ENCODE peak calls at places on chromosomes 11 and 22, in four cellular contexts. R is kidney, S is Peyer's patch, U is body of pancreas. K is an unnamed sample.

GRCh38 chr22:50489363-50490243 is 2.9 kb downstream of the MIOX start:
- DNase-seq in R (peak; percentile 66), U (no peak), S (no peak), K (no peak)

GRCh38 chr11:65415499-65416340 is 6.9 kb upstream of the NEAT1 start:
- DNase-seq in S (peak; percentile 52), U (peak; percentile 13), R (peak; percentile 75), K (peak; percentile 60)

GRCh38 chr11:45872513-45873356 is 12.7 kb upstream of the MAPK8IP1 start:
- DNase-seq in U (peak; percentile 64), S (no peak), R (no peak), K (no peak)

GRCh38 chr11:127493330-127493729 is 492.8 kb upstream of the KIRREL3 start:
- DNase-seq in R (no peak), S (no peak), U (no peak), K (no peak)

GRCh38 chr11:46696212-46696558 is 4.2 kb downstream of the ARHGAP1 start:
- DNase-seq in U (peak; percentile 37), S (peak; percentile 47), R (no peak), K (peak; percentile 68)

GRCh38 chr11:76686261-76687079 is 15.9 kb upstream of the LRRC32 start:
- DNase-seq in R (no peak), S (no peak), U (no peak), K (no peak)

GRCh38 chr11:45982656-45983470 is 60.4 kb downstream of the LARGE2 start:
- DNase-seq in R (no peak), S (no peak), U (no peak), K (no peak)

GRCh38 chr11:76857776-76858461 is 2.8 kb upstream of the ACER3 start:
- DNase-seq in S (no peak), U (no peak), R (no peak), K (no peak)

GRCh38 chr22:34903416-34903815 is 162.5 kb upstream of the ISX start:
- DNase-seq in R (no peak), U (no peak), S (no peak), K (no peak)

GRCh38 chr11:104728927-104729326 is 169.3 kb downstream of the CASP12 start:
- DNase-seq in S (no peak), R (no peak), U (no peak), K (no peak)

GRCh38 chr11:65859812-65860277 is 388 bp upstream of the MUS81 start:
- DNase-seq in U (no peak), S (no peak), R (no peak), K (peak; percentile 63)

GRCh38 chr11:76628408-76628947 is 42.1 kb downstream of the LRRC32 start:
- DNase-seq in U (no peak), R (no peak), S (peak; percentile 28), K (no peak)

GRCh38 chr22:46381731-46382130 is 46.2 kb downstream of the TRMU start:
- DNase-seq in S (no peak), U (no peak), R (peak; percentile 71), K (no peak)

DNA sequence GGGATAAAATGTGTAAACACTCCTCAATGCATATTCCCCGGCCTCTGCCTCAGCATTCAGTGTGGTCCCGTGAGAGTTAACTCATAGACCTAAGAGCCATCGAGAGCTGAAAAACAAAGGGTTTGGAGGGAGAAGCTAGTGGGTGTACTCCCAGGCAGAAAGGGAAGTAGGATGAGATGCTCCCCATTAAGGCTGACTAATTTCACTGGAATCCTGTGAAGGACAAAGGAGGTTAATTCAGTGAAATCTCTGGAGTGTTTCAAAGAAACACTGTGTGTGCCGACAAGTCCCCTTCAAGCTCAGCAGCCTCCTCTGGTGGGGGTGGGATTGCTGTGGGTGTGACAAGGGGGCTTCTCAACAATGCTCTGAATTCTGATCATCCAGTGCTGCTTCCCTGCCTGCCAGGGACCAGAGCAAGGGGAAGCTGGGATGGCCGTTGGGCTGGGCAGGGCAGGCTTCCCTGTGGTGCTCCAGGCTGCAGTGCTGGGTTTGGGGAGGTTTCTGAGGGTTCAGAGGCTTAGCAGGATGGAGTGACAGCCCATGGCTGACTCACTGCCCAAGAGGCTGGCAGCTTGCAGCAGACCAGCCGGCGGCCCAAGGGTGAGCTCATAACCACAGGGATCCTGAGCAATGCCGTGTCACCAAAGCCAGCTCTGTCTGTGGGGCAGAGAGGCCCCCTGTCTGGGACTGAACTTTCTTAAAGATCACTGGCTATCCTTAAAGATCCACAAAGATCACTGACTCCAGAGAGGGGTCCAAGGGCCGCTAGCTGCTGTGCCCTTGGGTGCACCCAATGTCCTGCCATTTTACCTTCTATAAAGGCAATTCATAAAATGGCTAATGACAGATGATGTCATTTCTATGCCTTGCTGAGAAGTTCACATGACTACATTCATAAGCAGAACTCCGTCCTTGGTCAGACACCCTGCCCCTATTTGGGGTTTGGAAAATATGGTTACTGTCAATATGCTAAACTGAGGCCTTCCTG is 61.3 kb upstream of the BMAL1 start:
- DNase-seq in S (no peak), U (no peak), R (peak; percentile 71), K (no peak)
- TF ChIP-seq CTCF in S (no peak), U (no peak), R (no peak), K (no peak)

GRCh38 chr11:316031-316701 is 2.3 kb downstream of the IFITM1 start:
- DNase-seq in S (peak; percentile 70), U (no peak), R (peak; percentile 88), K (peak; percentile 77)

GRCh38 chr11:315516-315994 is 1.7 kb downstream of the IFITM1 start:
- DNase-seq in U (no peak), R (peak; percentile 77), S (no peak), K (no peak)

GRCh38 chr11:313304-313786 is 495 bp upstream of the IFITM1 start:
- DNase-seq in R (peak; percentile 75), U (no peak), S (peak; percentile 57), K (peak; percentile 61)

GRCh38 chr11:313787-314547 is at the start of gene IFITM1:
- DNase-seq in U (no peak), R (peak; percentile 72), S (peak; percentile 69), K (peak; percentile 67)

DNA sequence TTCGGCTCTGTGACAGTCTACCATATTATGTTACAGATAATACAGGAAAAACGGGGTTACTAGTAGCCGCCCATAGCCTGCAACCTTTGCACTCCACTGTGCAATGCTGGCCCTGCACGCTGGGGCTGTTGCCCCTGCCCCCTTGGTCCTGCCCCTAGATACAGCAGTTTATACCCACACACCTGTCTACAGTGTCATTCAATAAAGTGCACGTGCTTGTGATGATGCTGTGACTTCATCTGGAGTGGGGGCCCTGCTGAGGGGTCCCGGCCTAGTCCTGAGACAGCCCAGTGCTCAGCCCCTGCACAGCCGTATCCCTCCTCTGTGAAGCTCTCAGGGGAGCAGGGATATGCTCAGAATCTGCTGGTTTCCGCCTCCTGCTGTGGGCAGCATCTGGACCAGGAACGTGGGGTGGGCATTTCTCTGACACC is 1.2 kb downstream of the IFITM1 start:
- DNase-seq in R (peak; percentile 54), S (peak; percentile 67), U (no peak), K (peak; percentile 66)
- H3K4me3 ChIP-seq in R (peak overlapping the region; percentile 73), S (peak overlapping the region; percentile 60), U (no peak overlapping the region), K (peak overlapping the region; percentile 52)

GRCh38 chr11:118996926-118997626 is 862 bp upstream of the CENATAC start:
- DNase-seq in S (no peak), U (no peak), R (no peak), K (no peak)
- TF ChIP-seq CTCF in S (no peak), U (no peak), R (no peak), K (no peak)

GRCh38 chr11:61754534-61755482 is 2.4 kb downstream of the MYRF start:
- DNase-seq in U (peak; percentile 66), R (no peak), S (no peak), K (no peak)

GRCh38 chr11:61753672-61754071 is 1.2 kb downstream of the MYRF start:
- DNase-seq in S (no peak), U (no peak), R (no peak), K (no peak)

GRCh38 chr11:61751384-61751783 is 1.1 kb upstream of the MYRF start:
- DNase-seq in U (no peak), S (no peak), R (no peak), K (no peak)

GRCh38 chr11:61752117-61752924 is at the start of gene MYRF:
- DNase-seq in R (no peak), U (peak; percentile 75), S (peak; percentile 88), K (peak; percentile 70)

GRCh38 chr11:61752925-61753551 is 602 bp downstream of the MYRF start:
- DNase-seq in U (no peak), R (no peak), S (no peak), K (no peak)
- H3K4me3 ChIP-seq in U (peak overlapping the region; percentile 37), R (peak overlapping the region; percentile 48), S (peak overlapping the region; percentile 87), K (peak overlapping the region; percentile 61)

DNA sequence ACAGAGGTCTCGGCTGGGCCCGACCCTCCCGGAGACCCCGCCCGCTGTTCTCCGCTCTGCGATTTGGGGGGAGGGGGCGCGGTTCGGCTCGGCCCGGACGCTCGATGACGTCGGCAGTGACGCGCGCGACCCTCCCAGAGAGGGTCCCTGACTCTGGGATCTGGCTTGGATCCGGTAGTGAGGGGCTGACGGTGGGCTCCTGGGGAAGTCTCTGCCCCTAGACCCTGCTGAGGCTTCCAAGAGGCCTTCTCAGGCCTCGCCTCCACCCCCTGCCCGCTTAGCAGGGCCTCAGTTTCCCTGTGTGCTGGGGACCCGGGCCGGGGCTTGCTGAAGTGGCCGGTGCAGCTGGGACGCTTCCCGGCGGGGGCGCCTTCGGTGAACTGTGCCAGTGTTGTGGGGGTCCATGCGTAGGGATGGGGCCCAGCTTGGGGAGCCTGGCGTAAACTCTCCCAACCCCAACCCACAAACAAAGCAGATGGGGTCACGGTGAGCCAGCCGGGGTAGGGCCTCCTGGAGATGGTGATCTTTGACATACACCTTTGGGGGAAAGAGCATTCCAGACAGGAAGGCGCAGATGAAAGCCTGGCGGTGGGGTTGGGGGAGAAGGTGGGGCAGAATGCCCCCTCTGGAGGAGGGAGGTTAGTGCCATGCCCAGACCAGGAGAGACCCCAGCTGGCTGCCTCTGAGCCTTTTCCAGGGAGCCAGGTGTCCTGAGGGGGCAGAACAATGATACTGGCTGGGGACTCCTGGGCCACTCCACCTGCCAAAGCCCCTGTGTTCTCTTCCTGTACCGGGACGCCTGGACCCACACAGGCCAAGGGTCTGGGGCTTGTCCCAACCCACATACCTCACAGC is 1.0 kb downstream of the B4GALNT4 start:
- DNase-seq in R (peak; percentile 72), S (no peak), U (no peak), K (peak; percentile 55)
- TF ChIP-seq CTCF in R (no peak), S (no peak), U (no peak), K (no peak)

GRCh38 chr11:69771466-69771865 is 3.7 kb downstream of the FGF4 start:
- DNase-seq in U (no peak), R (no peak), S (no peak), K (no peak)
- H3K4me3 ChIP-seq in U (no peak overlapping the region), R (no peak overlapping the region), S (no peak overlapping the region), K (no peak overlapping the region)

DNA sequence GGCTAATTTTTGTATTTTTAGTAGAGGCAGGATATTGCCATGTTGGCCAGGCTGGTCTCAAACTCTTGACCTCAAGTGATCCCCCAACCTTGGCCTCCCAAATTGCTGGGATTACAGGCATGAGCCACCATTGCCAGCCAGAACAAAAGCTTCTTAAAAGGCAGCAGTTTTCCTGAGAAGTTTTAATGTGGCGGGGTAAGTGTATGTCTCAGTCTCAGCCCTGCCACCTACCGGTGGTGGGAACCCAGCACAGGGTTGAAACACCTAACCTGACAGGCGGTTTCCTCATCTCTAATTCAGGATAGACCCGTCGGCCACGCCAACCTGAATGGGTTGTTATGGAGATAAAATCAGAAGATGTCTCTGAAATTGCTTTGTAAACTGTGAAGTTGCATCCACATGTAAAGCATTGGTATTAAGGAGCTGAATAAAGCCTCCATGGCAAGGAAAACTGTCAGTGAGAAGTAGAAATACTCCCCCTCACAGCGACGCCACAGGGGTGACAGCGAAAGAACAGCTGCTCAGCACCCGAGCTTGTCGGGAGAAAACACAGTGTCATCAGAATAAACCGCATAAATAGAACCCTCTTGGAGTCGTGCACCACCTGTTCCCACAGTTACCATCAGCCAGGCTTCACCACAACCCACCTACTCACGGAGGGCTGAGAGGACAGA is 165.9 kb upstream of the NCAM1 start:
- DNase-seq in R (no peak), U (no peak), S (no peak), K (no peak)
- TF ChIP-seq CTCF in R (no peak), U (peak; percentile 17), S (peak; percentile 26), K (peak; percentile 53)

GRCh38 chr22:38257170-38257569 is 15.6 kb downstream of the TMEM184B start:
- DNase-seq in R (no peak), U (no peak), S (no peak), K (no peak)
- H3K4me3 ChIP-seq in R (no peak overlapping the region), U (no peak overlapping the region), S (peak overlapping the region; percentile 25), K (no peak overlapping the region)

K was measured in right lobe of liver.